ENCODE peak calls at places on chromosomes 1 and 21, in eight cellular contexts. B, L, H, P, Q, Y, U and T are unnamed samples.
A peak's percentile ranks its signal among the peaks of the same experiment; 100 is the strongest.

GRCh38 chr1:64502924-64503323 is 33.0 kb downstream of the CACHD1 start:
- DNase-seq in Q (no peak), B (no peak), Y (no peak), L (no peak), H (no peak), U (no peak), P (no peak), T (no peak)

GRCh38 chr1:83115785-83116184 is 883.1 kb downstream of the TTLL7 start:
- DNase-seq in L (no peak), Y (no peak), H (no peak), Q (no peak), P (no peak), B (no peak), U (no peak), T (no peak)

GRCh38 chr1:1426961-1427934 is 6.2 kb upstream of the ANKRD65 start:
- DNase-seq in P (no peak), B (peak; percentile 70), Y (peak; percentile 85), L (no peak), Q (no peak), H (no peak), U (peak; percentile 84), T (no peak)

GRCh38 chr1:30740952-30741894 is 16.4 kb downstream of the LAPTM5 start:
- DNase-seq in B (no peak), H (no peak), Y (peak; percentile 57), P (no peak), Q (no peak), U (no peak), L (no peak), T (no peak)

GRCh38 chr1:223413216-223413615 is 20.0 kb downstream of the CCDC185 start:
- DNase-seq in U (no peak), Q (no peak), H (no peak), Y (no peak), L (no peak), B (no peak), P (no peak), T (no peak)

GRCh38 chr1:222107975-222108374 is 366.1 kb upstream of the DUSP10 start:
- DNase-seq in B (no peak), Y (no peak), H (no peak), U (no peak), L (no peak), P (no peak), Q (no peak), T (no peak)

GRCh38 chr21:39175154-39175553 is 8.1 kb downstream of the PSMG1 start:
- DNase-seq in Y (no peak), B (no peak), Q (no peak), H (no peak), P (no peak), L (no peak), U (no peak), T (no peak)

GRCh38 chr1:185157599-185158469 is 867 bp downstream of the SWT1 start:
- DNase-seq in Q (peak; percentile 8), P (no peak), Y (no peak), U (no peak), B (no peak), H (no peak), L (no peak), T (no peak)

GRCh38 chr1:77412069-77412793 is 130.4 kb downstream of the AK5 start:
- DNase-seq in U (no peak), H (no peak), Q (no peak), L (no peak), P (no peak), B (no peak), Y (no peak), T (no peak)

GRCh38 chr1:45043094-45043493 is 31.0 kb downstream of the UROD start:
- DNase-seq in H (no peak), Y (no peak), L (no peak), U (no peak), P (no peak), Q (no peak), B (no peak), T (no peak)

GRCh38 chr1:248842781-248843331 is 4.8 kb downstream of the ZNF672 start:
- DNase-seq in Q (no peak), U (no peak), B (no peak), Y (no peak), H (no peak), P (no peak), L (no peak), T (peak; percentile 60)

GRCh38 chr1:36450270-36450918 is at the start of gene OSCP1:
- DNase-seq in Y (peak; percentile 98), U (peak; percentile 94), H (peak; percentile 96), L (peak; percentile 96), P (peak; percentile 96), B (peak; percentile 97), Q (peak; percentile 96), T (peak; percentile 98)

GRCh38 chr1:51690285-51690961 is 73.5 kb downstream of the OSBPL9 start:
- DNase-seq in L (no peak), H (no peak), B (no peak), U (no peak), Q (no peak), Y (no peak), P (peak; percentile 35), T (no peak)

GRCh38 chr1:107689157-107689556 is 275.8 kb downstream of the VAV3 start:
- DNase-seq in L (no peak), Y (peak; percentile 49), P (no peak), B (no peak), H (no peak), Q (no peak), U (no peak), T (no peak)

GRCh38 chr1:233610628-233611027 is 3.3 kb upstream of the KCNK1 start:
- DNase-seq in Q (no peak), B (no peak), U (no peak), Y (no peak), H (no peak), P (no peak), L (no peak), T (no peak)

GRCh38 chr1:234955107-234955731 is 173.4 kb downstream of the TOMM20 start:
- DNase-seq in L (peak; percentile 81), H (peak; percentile 68), Q (no peak), B (peak; percentile 80), P (peak; percentile 69), U (no peak), Y (peak; percentile 90), T (peak; percentile 76)
- H3K4me1 ChIP-seq in L (peaks cover 42% of the 10 kb centered on the region), H (peaks cover 36% of the 10 kb centered on the region), Q (peaks cover 52% of the 10 kb centered on the region), B (peaks cover 42% of the 10 kb centered on the region), P (peaks cover 59% of the 10 kb centered on the region), U (peaks cover 21% of the 10 kb centered on the region), Y (peaks cover 47% of the 10 kb centered on the region), T (peaks cover 31% of the 10 kb centered on the region)

DNA sequence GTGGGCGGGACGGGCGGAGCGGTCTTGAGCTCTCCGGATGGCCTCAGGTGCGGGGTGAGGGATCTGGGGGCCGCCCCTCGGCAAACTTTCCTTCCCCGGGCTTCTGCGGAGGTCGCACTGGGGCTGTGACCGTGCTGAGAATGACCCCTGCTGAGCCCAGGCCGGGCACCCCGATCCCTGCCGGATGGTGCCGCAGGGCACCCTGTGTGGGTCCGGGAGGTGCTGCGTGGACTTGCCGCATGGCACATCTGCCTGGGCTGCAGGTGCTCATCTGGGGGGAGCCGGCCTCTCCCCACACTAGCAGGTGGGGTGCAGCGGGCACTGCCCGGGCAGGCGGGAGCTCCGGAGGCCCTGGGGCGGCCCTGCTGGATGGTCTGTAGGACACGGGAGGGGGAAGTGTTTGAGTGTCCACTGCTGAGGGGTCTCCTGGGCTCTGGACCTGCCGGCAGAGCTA is 31.8 kb upstream of the PEX10 start:
- DNase-seq in Y (no peak), L (no peak), H (no peak), U (no peak), B (no peak), Q (no peak), P (no peak), T (no peak)
- TF ChIP-seq CTCF in Y (no peak), L (no peak), H (no peak), U (no peak), B (no peak), Q (no peak), P (no peak), T (no peak)

GRCh38 chr1:204396015-204396583 is 15.5 kb downstream of the PPP1R15B start:
- DNase-seq in Y (no peak), H (no peak), U (no peak), P (no peak), L (no peak), B (no peak), Q (no peak), T (no peak)
- H3K4me1 ChIP-seq in Y (no peaks in the 10 kb centered on the region), H (no peaks in the 10 kb centered on the region), U (no peaks in the 10 kb centered on the region), P (peaks cover 13% of the 10 kb centered on the region), L (peaks cover 4% of the 10 kb centered on the region), B (no peaks in the 10 kb centered on the region), Q (peaks cover 4% of the 10 kb centered on the region), T (no peaks in the 10 kb centered on the region)

GRCh38 chr1:236111527-236112331 is 30.6 kb upstream of the GPR137B start:
- DNase-seq in Y (no peak), P (no peak), U (no peak), H (no peak), B (no peak), L (no peak), Q (no peak), T (no peak)
- TF ChIP-seq CTCF in Y (no peak), P (no peak), U (no peak), H (no peak), B (no peak), L (no peak), Q (no peak), T (no peak)